ENCODE peak calls at places on chromosomes 4 and X, in ten cellular contexts. One of them, this sample, is unnamed.

GRCh38 chrX:118356154-118356701 is 10.3 kb downstream of the WDR44 start:
- DNase-seq in GM19239: no peak
- DNase-seq in neuronal stem cell: no peak
- DNase-seq in foreskin fibroblast: no peak
- DNase-seq in T47D: no peak
- DNase-seq in NCI-H526 treated with DMSO at 0.1 percent for 48 hours: no peak
- DNase-seq in aorta: no peak
- DNase-seq in NCI-H1417: no peak
- DNase-seq in stimulated activated CD4-positive, alpha-beta T cell treated with anti-CD3 and anti-CD28 coated beads, Interleukin-12 subunit alpha, Interleukin-12 subunit beta, amount 100 ng/mL, for 4 hours: no peak
- DNase-seq in islet precursor cell: no peak
- DNase-seq in this sample: no peak

GRCh38 chr4:123562994-123563745 is 166.6 kb downstream of the SPRY1 start:
- DNase-seq in stimulated activated CD4-positive, alpha-beta T cell treated with anti-CD3 and anti-CD28 coated beads, Interleukin-12 subunit alpha, Interleukin-12 subunit beta, amount 100 ng/mL, for 4 hours: no peak
- DNase-seq in T47D: no peak
- DNase-seq in islet precursor cell: no peak
- DNase-seq in NCI-H526 treated with DMSO at 0.1 percent for 48 hours: peak
- DNase-seq in aorta: no peak
- DNase-seq in GM19239: no peak
- DNase-seq in foreskin fibroblast: no peak
- DNase-seq in neuronal stem cell: no peak
- DNase-seq in NCI-H1417: no peak
- DNase-seq in this sample: no peak

GRCh38 chr4:149279331-149279730 is 536.3 kb downstream of the IQCM start:
- DNase-seq in aorta: no peak
- DNase-seq in NCI-H1417: peak
- DNase-seq in GM19239: no peak
- DNase-seq in neuronal stem cell: no peak
- DNase-seq in stimulated activated CD4-positive, alpha-beta T cell treated with anti-CD3 and anti-CD28 coated beads, Interleukin-12 subunit alpha, Interleukin-12 subunit beta, amount 100 ng/mL, for 4 hours: no peak
- DNase-seq in NCI-H526 treated with DMSO at 0.1 percent for 48 hours: no peak
- DNase-seq in T47D: no peak
- DNase-seq in islet precursor cell: no peak
- DNase-seq in foreskin fibroblast: no peak
- DNase-seq in this sample: no peak

GRCh38 chr4:3231431-3231980 is 17.5 kb upstream of the MSANTD1 start:
- DNase-seq in aorta: no peak
- DNase-seq in stimulated activated CD4-positive, alpha-beta T cell treated with anti-CD3 and anti-CD28 coated beads, Interleukin-12 subunit alpha, Interleukin-12 subunit beta, amount 100 ng/mL, for 4 hours: no peak
- DNase-seq in T47D: no peak
- DNase-seq in islet precursor cell: no peak
- DNase-seq in foreskin fibroblast: no peak
- DNase-seq in NCI-H526 treated with DMSO at 0.1 percent for 48 hours: no peak
- DNase-seq in NCI-H1417: no peak
- DNase-seq in neuronal stem cell: no peak
- DNase-seq in GM19239: no peak
- DNase-seq in this sample: no peak

GRCh38 chr4:5257086-5257485 is 205.8 kb downstream of the STK32B start:
- DNase-seq in GM19239: no peak
- DNase-seq in NCI-H526 treated with DMSO at 0.1 percent for 48 hours: no peak
- DNase-seq in stimulated activated CD4-positive, alpha-beta T cell treated with anti-CD3 and anti-CD28 coated beads, Interleukin-12 subunit alpha, Interleukin-12 subunit beta, amount 100 ng/mL, for 4 hours: no peak
- DNase-seq in T47D: no peak
- DNase-seq in islet precursor cell: no peak
- DNase-seq in NCI-H1417: no peak
- DNase-seq in foreskin fibroblast: no peak
- DNase-seq in neuronal stem cell: no peak
- DNase-seq in aorta: no peak
- DNase-seq in this sample: no peak

GRCh38 chr4:732480-732879 is 26.8 kb downstream of the PCGF3 start:
- DNase-seq in aorta: no peak
- DNase-seq in GM19239: no peak
- DNase-seq in T47D: no peak
- DNase-seq in NCI-H526 treated with DMSO at 0.1 percent for 48 hours: no peak
- DNase-seq in foreskin fibroblast: no peak
- DNase-seq in islet precursor cell: no peak
- DNase-seq in NCI-H1417: no peak
- DNase-seq in neuronal stem cell: no peak
- DNase-seq in stimulated activated CD4-positive, alpha-beta T cell treated with anti-CD3 and anti-CD28 coated beads, Interleukin-12 subunit alpha, Interleukin-12 subunit beta, amount 100 ng/mL, for 4 hours: no peak
- DNase-seq in this sample: no peak

GRCh38 chr4:108081251-108081650 is 87.5 kb downstream of the LEF1 start:
- DNase-seq in NCI-H1417: no peak
- DNase-seq in T47D: no peak
- DNase-seq in neuronal stem cell: no peak
- DNase-seq in stimulated activated CD4-positive, alpha-beta T cell treated with anti-CD3 and anti-CD28 coated beads, Interleukin-12 subunit alpha, Interleukin-12 subunit beta, amount 100 ng/mL, for 4 hours: no peak
- DNase-seq in islet precursor cell: no peak
- DNase-seq in aorta: no peak
- DNase-seq in foreskin fibroblast: no peak
- DNase-seq in NCI-H526 treated with DMSO at 0.1 percent for 48 hours: no peak
- DNase-seq in GM19239: no peak
- DNase-seq in this sample: no peak

GRCh38 chr4:108029731-108030130 is 40.0 kb downstream of the HADH start:
- DNase-seq in GM19239: no peak
- DNase-seq in neuronal stem cell: no peak
- DNase-seq in aorta: no peak
- DNase-seq in foreskin fibroblast: peak
- DNase-seq in T47D: no peak
- DNase-seq in stimulated activated CD4-positive, alpha-beta T cell treated with anti-CD3 and anti-CD28 coated beads, Interleukin-12 subunit alpha, Interleukin-12 subunit beta, amount 100 ng/mL, for 4 hours: no peak
- DNase-seq in NCI-H1417: no peak
- DNase-seq in islet precursor cell: no peak
- DNase-seq in NCI-H526 treated with DMSO at 0.1 percent for 48 hours: no peak
- DNase-seq in this sample: no peak

GRCh38 chr4:185357220-185357619 is 38.5 kb downstream of the LRP2BP start:
- DNase-seq in NCI-H1417: no peak
- DNase-seq in T47D: no peak
- DNase-seq in foreskin fibroblast: no peak
- DNase-seq in GM19239: no peak
- DNase-seq in neuronal stem cell: no peak
- DNase-seq in aorta: no peak
- DNase-seq in NCI-H526 treated with DMSO at 0.1 percent for 48 hours: no peak
- DNase-seq in islet precursor cell: no peak
- DNase-seq in stimulated activated CD4-positive, alpha-beta T cell treated with anti-CD3 and anti-CD28 coated beads, Interleukin-12 subunit alpha, Interleukin-12 subunit beta, amount 100 ng/mL, for 4 hours: no peak
- DNase-seq in this sample: peak

GRCh38 chr4:26583538-26583864 is 383 bp upstream of the TBC1D19 start:
- DNase-seq in NCI-H526 treated with DMSO at 0.1 percent for 48 hours: peak
- DNase-seq in neuronal stem cell: peak
- DNase-seq in aorta: no peak
- DNase-seq in T47D: no peak
- DNase-seq in NCI-H1417: peak
- DNase-seq in stimulated activated CD4-positive, alpha-beta T cell treated with anti-CD3 and anti-CD28 coated beads, Interleukin-12 subunit alpha, Interleukin-12 subunit beta, amount 100 ng/mL, for 4 hours: no peak
- DNase-seq in foreskin fibroblast: no peak
- DNase-seq in islet precursor cell: no peak
- DNase-seq in GM19239: no peak
- DNase-seq in this sample: no peak

GRCh38 chrX:102975016-102975415 is 37.9 kb downstream of the RAB40AL start:
- DNase-seq in islet precursor cell: no peak
- DNase-seq in stimulated activated CD4-positive, alpha-beta T cell treated with anti-CD3 and anti-CD28 coated beads, Interleukin-12 subunit alpha, Interleukin-12 subunit beta, amount 100 ng/mL, for 4 hours: no peak
- DNase-seq in NCI-H1417: no peak
- DNase-seq in neuronal stem cell: no peak
- DNase-seq in foreskin fibroblast: no peak
- DNase-seq in T47D: no peak
- DNase-seq in NCI-H526 treated with DMSO at 0.1 percent for 48 hours: no peak
- DNase-seq in GM19239: no peak
- DNase-seq in aorta: no peak
- DNase-seq in this sample: no peak

GRCh38 chrX:85243155-85243554 is 424 bp downstream of the SATL1 start:
- DNase-seq in neuronal stem cell: no peak
- DNase-seq in NCI-H526 treated with DMSO at 0.1 percent for 48 hours: peak
- DNase-seq in stimulated activated CD4-positive, alpha-beta T cell treated with anti-CD3 and anti-CD28 coated beads, Interleukin-12 subunit alpha, Interleukin-12 subunit beta, amount 100 ng/mL, for 4 hours: no peak
- DNase-seq in GM19239: no peak
- DNase-seq in foreskin fibroblast: no peak
- DNase-seq in NCI-H1417: no peak
- DNase-seq in T47D: no peak
- DNase-seq in islet precursor cell: no peak
- DNase-seq in aorta: no peak
- DNase-seq in this sample: no peak

GRCh38 chr4:41360214-41360910 is 103.6 kb downstream of the UCHL1 start:
- DNase-seq in stimulated activated CD4-positive, alpha-beta T cell treated with anti-CD3 and anti-CD28 coated beads, Interleukin-12 subunit alpha, Interleukin-12 subunit beta, amount 100 ng/mL, for 4 hours: no peak
- DNase-seq in NCI-H526 treated with DMSO at 0.1 percent for 48 hours: peak
- DNase-seq in aorta: peak
- DNase-seq in neuronal stem cell: peak
- DNase-seq in GM19239: no peak
- DNase-seq in NCI-H1417: peak
- DNase-seq in foreskin fibroblast: peak
- DNase-seq in islet precursor cell: peak
- DNase-seq in T47D: peak
- DNase-seq in this sample: peak

GRCh38 chr4:183068502-183068901 is 30.6 kb upstream of the WWC2 start:
- DNase-seq in NCI-H1417: no peak
- DNase-seq in neuronal stem cell: no peak
- DNase-seq in stimulated activated CD4-positive, alpha-beta T cell treated with anti-CD3 and anti-CD28 coated beads, Interleukin-12 subunit alpha, Interleukin-12 subunit beta, amount 100 ng/mL, for 4 hours: no peak
- DNase-seq in NCI-H526 treated with DMSO at 0.1 percent for 48 hours: no peak
- DNase-seq in T47D: no peak
- DNase-seq in GM19239: no peak
- DNase-seq in islet precursor cell: no peak
- DNase-seq in aorta: no peak
- DNase-seq in foreskin fibroblast: no peak
- DNase-seq in this sample: no peak

GRCh38 chrX:155864655-155865054 is 16.5 kb upstream of the VAMP7 start:
- DNase-seq in GM19239: no peak
- DNase-seq in NCI-H1417: no peak
- DNase-seq in islet precursor cell: no peak
- DNase-seq in stimulated activated CD4-positive, alpha-beta T cell treated with anti-CD3 and anti-CD28 coated beads, Interleukin-12 subunit alpha, Interleukin-12 subunit beta, amount 100 ng/mL, for 4 hours: no peak
- DNase-seq in aorta: no peak
- DNase-seq in T47D: no peak
- DNase-seq in neuronal stem cell: no peak
- DNase-seq in foreskin fibroblast: no peak
- DNase-seq in NCI-H526 treated with DMSO at 0.1 percent for 48 hours: no peak
- DNase-seq in this sample: no peak

GRCh38 chr4:93852680-93853079 is 24.1 kb downstream of the ATOH1 start:
- DNase-seq in foreskin fibroblast: no peak
- DNase-seq in aorta: no peak
- DNase-seq in NCI-H1417: no peak
- DNase-seq in NCI-H526 treated with DMSO at 0.1 percent for 48 hours: no peak
- DNase-seq in T47D: no peak
- DNase-seq in islet precursor cell: no peak
- DNase-seq in stimulated activated CD4-positive, alpha-beta T cell treated with anti-CD3 and anti-CD28 coated beads, Interleukin-12 subunit alpha, Interleukin-12 subunit beta, amount 100 ng/mL, for 4 hours: no peak
- DNase-seq in GM19239: no peak
- DNase-seq in neuronal stem cell: no peak
- DNase-seq in this sample: no peak

GRCh38 chrX:154980330-154981115 is 42.0 kb downstream of the F8 start:
- DNase-seq in stimulated activated CD4-positive, alpha-beta T cell treated with anti-CD3 and anti-CD28 coated beads, Interleukin-12 subunit alpha, Interleukin-12 subunit beta, amount 100 ng/mL, for 4 hours: peak
- DNase-seq in NCI-H1417: peak
- DNase-seq in islet precursor cell: peak
- DNase-seq in aorta: peak
- DNase-seq in neuronal stem cell: peak
- DNase-seq in T47D: peak
- DNase-seq in foreskin fibroblast: peak
- DNase-seq in NCI-H526 treated with DMSO at 0.1 percent for 48 hours: peak
- DNase-seq in GM19239: peak
- DNase-seq in this sample: peak

GRCh38 chr4:184261246-184261645 is 43.6 kb upstream of the ENPP6 start:
- DNase-seq in NCI-H1417: no peak
- DNase-seq in GM19239: no peak
- DNase-seq in T47D: no peak
- DNase-seq in NCI-H526 treated with DMSO at 0.1 percent for 48 hours: no peak
- DNase-seq in aorta: no peak
- DNase-seq in islet precursor cell: no peak
- DNase-seq in stimulated activated CD4-positive, alpha-beta T cell treated with anti-CD3 and anti-CD28 coated beads, Interleukin-12 subunit alpha, Interleukin-12 subunit beta, amount 100 ng/mL, for 4 hours: no peak
- DNase-seq in foreskin fibroblast: no peak
- DNase-seq in neuronal stem cell: no peak
- DNase-seq in this sample: no peak

GRCh38 chr4:29559281-29559680 is 1160.9 kb upstream of the PCDH7 start:
- DNase-seq in NCI-H1417: no peak
- DNase-seq in NCI-H526 treated with DMSO at 0.1 percent for 48 hours: no peak
- DNase-seq in GM19239: no peak
- DNase-seq in aorta: no peak
- DNase-seq in foreskin fibroblast: no peak
- DNase-seq in neuronal stem cell: no peak
- DNase-seq in T47D: no peak
- DNase-seq in stimulated activated CD4-positive, alpha-beta T cell treated with anti-CD3 and anti-CD28 coated beads, Interleukin-12 subunit alpha, Interleukin-12 subunit beta, amount 100 ng/mL, for 4 hours: no peak
- DNase-seq in islet precursor cell: no peak
- DNase-seq in this sample: no peak

GRCh38 chrX:20594985-20595384 is 328.3 kb upstream of the RPS6KA3 start:
- DNase-seq in foreskin fibroblast: peak
- DNase-seq in islet precursor cell: no peak
- DNase-seq in aorta: no peak
- DNase-seq in T47D: peak
- DNase-seq in NCI-H1417: no peak
- DNase-seq in stimulated activated CD4-positive, alpha-beta T cell treated with anti-CD3 and anti-CD28 coated beads, Interleukin-12 subunit alpha, Interleukin-12 subunit beta, amount 100 ng/mL, for 4 hours: no peak
- DNase-seq in NCI-H526 treated with DMSO at 0.1 percent for 48 hours: no peak
- DNase-seq in GM19239: no peak
- DNase-seq in neuronal stem cell: peak
- DNase-seq in this sample: peak

GRCh38 chrX:666762-667161 is 36.2 kb downstream of the SHOX start:
- DNase-seq in NCI-H526 treated with DMSO at 0.1 percent for 48 hours: no peak
- DNase-seq in GM19239: no peak
- DNase-seq in neuronal stem cell: no peak
- DNase-seq in islet precursor cell: peak
- DNase-seq in foreskin fibroblast: no peak
- DNase-seq in NCI-H1417: no peak
- DNase-seq in aorta: no peak
- DNase-seq in T47D: no peak
- DNase-seq in stimulated activated CD4-positive, alpha-beta T cell treated with anti-CD3 and anti-CD28 coated beads, Interleukin-12 subunit alpha, Interleukin-12 subunit beta, amount 100 ng/mL, for 4 hours: no peak
- DNase-seq in this sample: no peak

GRCh38 chrX:47748576-47748975 is 88.1 kb upstream of the ZNF81 start:
- DNase-seq in foreskin fibroblast: no peak
- DNase-seq in stimulated activated CD4-positive, alpha-beta T cell treated with anti-CD3 and anti-CD28 coated beads, Interleukin-12 subunit alpha, Interleukin-12 subunit beta, amount 100 ng/mL, for 4 hours: no peak
- DNase-seq in NCI-H526 treated with DMSO at 0.1 percent for 48 hours: no peak
- DNase-seq in neuronal stem cell: no peak
- DNase-seq in aorta: no peak
- DNase-seq in NCI-H1417: no peak
- DNase-seq in T47D: no peak
- DNase-seq in islet precursor cell: no peak
- DNase-seq in GM19239: no peak
- DNase-seq in this sample: peak

GRCh38 chr4:15343000-15343399 is 84.8 kb upstream of the C1QTNF7 start:
- DNase-seq in islet precursor cell: no peak
- DNase-seq in GM19239: no peak
- DNase-seq in T47D: no peak
- DNase-seq in stimulated activated CD4-positive, alpha-beta T cell treated with anti-CD3 and anti-CD28 coated beads, Interleukin-12 subunit alpha, Interleukin-12 subunit beta, amount 100 ng/mL, for 4 hours: no peak
- DNase-seq in NCI-H526 treated with DMSO at 0.1 percent for 48 hours: no peak
- DNase-seq in neuronal stem cell: no peak
- DNase-seq in aorta: no peak
- DNase-seq in NCI-H1417: no peak
- DNase-seq in foreskin fibroblast: no peak
- DNase-seq in this sample: no peak

GRCh38 chrX:70219938-70220764 is 14.3 kb upstream of the AWAT1 start:
- DNase-seq in NCI-H1417: no peak
- DNase-seq in NCI-H526 treated with DMSO at 0.1 percent for 48 hours: peak
- DNase-seq in GM19239: no peak
- DNase-seq in foreskin fibroblast: peak
- DNase-seq in neuronal stem cell: no peak
- DNase-seq in aorta: no peak
- DNase-seq in islet precursor cell: peak
- DNase-seq in T47D: peak
- DNase-seq in stimulated activated CD4-positive, alpha-beta T cell treated with anti-CD3 and anti-CD28 coated beads, Interleukin-12 subunit alpha, Interleukin-12 subunit beta, amount 100 ng/mL, for 4 hours: no peak
- DNase-seq in this sample: peak

GRCh38 chrX:149643496-149643895 is 11.9 kb upstream of the TMEM185A start:
- DNase-seq in stimulated activated CD4-positive, alpha-beta T cell treated with anti-CD3 and anti-CD28 coated beads, Interleukin-12 subunit alpha, Interleukin-12 subunit beta, amount 100 ng/mL, for 4 hours: no peak
- DNase-seq in aorta: no peak
- DNase-seq in islet precursor cell: no peak
- DNase-seq in T47D: no peak
- DNase-seq in GM19239: no peak
- DNase-seq in NCI-H526 treated with DMSO at 0.1 percent for 48 hours: no peak
- DNase-seq in foreskin fibroblast: no peak
- DNase-seq in NCI-H1417: no peak
- DNase-seq in neuronal stem cell: no peak
- DNase-seq in this sample: no peak